ENCODE peak calls at places on chromosomes 4 and X, in four cellular contexts. S is HepG2, C is K562, H is SK-N-SH. P is an unnamed sample.

GRCh38 chr4:106502106-106502699 is 133.6 kb upstream of the GIMD1 start:
- DNase-seq in S (peak), C (peak), H (peak), P (peak)

GRCh38 chr4:94038195-94038594 is 169.5 kb upstream of the SMARCAD1 start:
- DNase-seq in H (peak), S (no peak), C (no peak), P (no peak)

GRCh38 chr4:187063251-187063650 is 339.6 kb upstream of the FAT1 start:
- DNase-seq in C (no peak), H (no peak), S (no peak), P (no peak)

GRCh38 chr4:72376901-72377300 is 192.1 kb downstream of the ADAMTS3 start:
- DNase-seq in C (no peak), H (no peak), S (no peak), P (no peak)

GRCh38 chr4:184746532-184746870 is 12.6 kb upstream of the CENPU start:
- DNase-seq in C (no peak), H (no peak), S (no peak), P (no peak)

GRCh38 chrX:110992611-110993010 is 103.4 kb upstream of the PAK3 start:
- DNase-seq in S (peak), C (peak), H (peak), P (peak)

GRCh38 chrX:37812110-37812509 is 32.3 kb downstream of the CYBB start:
- DNase-seq in S (no peak), C (no peak), H (no peak), P (no peak)

GRCh38 chrX:44767308-44767707 is 76.5 kb upstream of the DUSP21 start:
- DNase-seq in S (no peak), H (no peak), C (no peak), P (no peak)

DNA sequence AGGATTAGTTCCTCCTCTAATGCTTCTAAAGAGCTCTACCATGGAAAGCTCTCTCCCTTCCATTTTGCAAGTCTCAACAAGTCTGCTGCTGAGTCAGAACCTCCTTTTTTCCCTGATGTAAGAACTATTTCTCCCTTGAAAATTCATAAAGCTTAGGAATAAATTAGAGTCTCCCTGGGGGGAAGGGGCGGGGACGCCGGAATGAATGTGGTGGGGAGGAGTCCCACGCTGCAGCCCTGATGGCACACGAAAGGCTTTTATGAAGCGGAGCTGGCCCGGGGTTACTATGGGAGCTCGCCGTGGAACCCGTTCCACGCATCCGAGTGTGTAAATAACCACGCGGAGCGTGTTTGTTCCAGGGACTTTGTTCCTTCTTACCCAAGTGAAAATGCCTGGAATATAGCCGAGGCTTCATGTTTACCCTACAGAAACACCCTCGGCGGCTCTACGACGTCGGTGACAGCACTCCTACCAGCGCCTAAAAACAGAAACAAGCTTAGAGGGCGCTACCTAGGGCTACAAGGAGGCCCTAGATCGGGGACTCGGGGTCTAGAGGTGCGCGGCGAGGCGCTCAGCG is 945 bp upstream of the CPEB2 start:
- DNase-seq in S (peak), H (peak), C (peak), P (peak)
- TF ChIP-seq FOXJ3 in S (no peak), H (no peak), C (no peak), P (no peak)

DNA sequence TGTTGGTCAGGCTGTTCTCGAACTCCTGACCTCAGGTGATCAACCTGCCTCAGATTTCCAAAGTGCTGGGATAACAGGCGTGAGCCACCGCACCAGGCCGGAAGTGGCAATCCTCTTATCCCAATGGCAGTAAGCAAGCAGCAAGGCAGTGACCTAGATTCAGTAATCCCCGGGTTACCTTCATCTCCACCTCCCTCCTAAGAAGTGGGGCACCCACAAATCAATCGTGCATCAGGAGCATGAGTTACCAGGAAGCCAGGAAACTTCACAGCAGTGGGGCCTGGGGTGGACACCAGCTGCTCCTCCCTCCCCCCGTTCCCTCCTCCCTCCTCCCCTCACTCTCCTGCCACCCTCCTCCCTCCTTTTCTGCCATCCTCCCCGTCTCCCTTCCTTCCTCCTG is 2.0 kb downstream of the PDE6B start:
- DNase-seq in C (no peak), H (no peak), S (no peak), P (no peak)
- TF ChIP-seq FOXJ3 in C (no peak), H (no peak), S (no peak), P (no peak)

GRCh38 chrX:33133320-33133719 is 78.0 kb downstream of the DMD start:
- DNase-seq in C (no peak), H (no peak), S (no peak), P (no peak)
- TF ChIP-seq FOXJ3 in C (no peak), H (no peak), S (no peak), P (no peak)

DNA sequence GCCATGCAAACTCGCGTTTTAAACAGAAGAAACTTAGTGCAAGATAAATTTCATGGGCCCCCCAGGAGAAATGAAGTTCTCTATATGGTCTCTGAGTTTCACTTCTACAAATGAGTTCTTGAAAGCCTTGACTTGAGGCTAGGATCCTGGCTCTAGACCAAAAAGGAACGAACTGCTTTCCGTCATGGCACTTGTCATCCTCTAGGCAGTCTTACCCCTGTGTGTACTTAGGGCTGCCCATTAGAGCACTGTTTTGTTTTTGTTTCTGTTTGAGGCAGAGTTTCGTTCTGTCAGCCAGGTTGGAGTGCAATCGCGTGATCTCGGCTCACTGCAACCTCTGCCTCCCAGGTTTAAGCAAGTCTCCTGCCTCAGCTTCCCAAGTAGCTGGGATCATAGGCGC is 29.0 kb downstream of the RNF4 start:
- DNase-seq in S (no peak), C (no peak), H (no peak), P (no peak)
- TF ChIP-seq FOXJ3 in S (no peak), C (no peak), H (no peak), P (no peak)

DNA sequence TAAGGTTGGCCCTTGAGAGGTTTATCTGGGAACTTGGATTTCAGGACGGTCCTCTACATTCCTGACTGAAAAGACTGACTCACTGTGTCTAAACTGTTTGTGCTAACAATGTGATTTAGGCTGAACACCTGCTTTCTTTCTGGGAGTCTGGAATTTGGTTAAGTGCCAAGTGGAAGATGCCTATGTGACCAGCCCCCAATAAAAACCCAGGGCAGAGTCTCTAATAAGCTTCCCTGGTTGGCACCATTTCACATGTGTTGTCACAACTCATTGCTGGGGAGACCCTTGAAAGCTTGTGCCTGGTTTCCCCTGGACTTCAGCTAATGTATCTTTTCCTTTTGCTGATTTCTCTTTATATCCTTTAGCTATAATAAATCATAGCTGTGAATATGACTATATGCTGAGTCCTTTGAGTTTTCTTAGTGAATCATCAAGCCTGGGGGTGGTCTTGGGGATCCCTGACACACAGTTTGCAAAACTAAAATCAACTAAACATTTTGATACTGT is 55.1 kb downstream of the GPR82 start:
- DNase-seq in C (no peak), S (peak), H (no peak), P (no peak)
- TF ChIP-seq FOXJ3 in C (no peak), S (no peak), H (no peak), P (no peak)

GRCh38 chr4:88005086-88005485 is 2.3 kb upstream of the PKD2 start:
- DNase-seq in S (no peak), C (no peak), H (no peak), P (no peak)
- TF ChIP-seq FOXJ3 in S (no peak), C (no peak), H (no peak), P (no peak)

GRCh38 chr4:113740857-113741379 is 20.6 kb downstream of the CAMK2D start:
- DNase-seq in H (no peak), C (no peak), S (no peak), P (no peak)

GRCh38 chr4:113741971-113742370 is 19.6 kb downstream of the CAMK2D start:
- DNase-seq in H (no peak), S (no peak), C (no peak), P (no peak)

GRCh38 chr4:113739197-113739596 is 22.3 kb downstream of the CAMK2D start:
- DNase-seq in C (no peak), S (no peak), H (no peak), P (no peak)

GRCh38 chr4:113742643-113743042 is 18.9 kb downstream of the CAMK2D start:
- DNase-seq in H (no peak), S (no peak), C (no peak), P (no peak)

GRCh38 chr4:113738251-113738650 is 23.3 kb downstream of the CAMK2D start:
- DNase-seq in S (no peak), C (no peak), H (no peak), P (no peak)
- TF ChIP-seq FOXJ3 in S (no peak), C (no peak), H (no peak), P (no peak)

DNA sequence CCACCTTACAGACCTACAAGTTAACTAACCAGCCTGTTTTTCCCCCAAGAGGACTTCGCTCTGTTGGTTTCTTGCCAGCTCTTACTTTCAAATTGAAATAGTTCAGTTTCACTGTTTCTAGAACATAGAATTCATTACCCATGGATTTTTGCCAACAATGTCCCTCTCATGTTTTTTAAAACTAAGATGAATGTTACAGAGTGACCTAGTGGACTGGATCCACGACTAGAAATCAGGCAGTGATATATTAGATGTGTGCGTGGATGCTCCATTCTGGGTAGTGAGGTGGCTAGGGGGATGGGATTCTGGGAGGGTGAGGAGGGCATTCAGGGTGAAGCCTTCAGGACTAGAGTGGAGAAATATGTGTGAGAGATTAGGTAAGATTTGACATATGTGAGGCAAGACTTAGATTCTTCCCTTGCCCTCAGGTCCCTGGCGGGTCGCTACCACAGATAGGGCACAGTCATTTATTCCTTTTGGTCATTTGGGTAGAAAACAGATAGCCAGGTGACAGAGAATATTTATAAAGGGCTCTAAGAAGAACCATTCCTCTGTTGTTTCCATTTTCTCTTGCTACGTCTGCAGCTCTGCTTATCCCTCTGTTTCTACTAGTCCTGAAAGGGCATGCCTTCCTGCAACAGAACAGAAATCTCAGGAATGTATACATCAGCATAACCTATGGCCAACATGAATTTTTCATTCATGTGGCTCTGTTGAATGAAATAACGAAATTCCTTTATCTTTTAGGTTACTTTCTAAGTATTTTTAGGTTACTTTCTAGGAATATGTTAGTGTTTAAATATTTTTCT is 15.4 kb upstream of the JADE1 start:
- DNase-seq in H (no peak), C (no peak), S (no peak), P (no peak)
- TF ChIP-seq FOXJ3 in H (no peak), C (no peak), S (no peak), P (no peak)

GRCh38 chrX:141439651-141440050 is 144.9 kb downstream of the SPANXA1 start:
- DNase-seq in H (no peak), C (no peak), S (no peak), P (no peak)
- TF ChIP-seq FOXJ3 in H (no peak), C (no peak), S (no peak), P (no peak)